ENCODE peak calls at places on chromosomes 4 and X, in nine cellular contexts. Q is psoas muscle; O is CD8-positive, alpha-beta memory T cell; A is aorta; J is effector memory CD4-positive, alpha-beta T cell; L is right cardiac atrium; N is heart left ventricle; X is spleen; Z is heart right ventricle. B is an unnamed sample.

GRCh38 chr4:122341906-122342305 is 36.9 kb upstream of the ADAD1 start:
- DNase-seq in N (no peak), Z (no peak), O (no peak), L (no peak), X (no peak), Q (peak; percentile 35), J (no peak), A (no peak), B (no peak)

GRCh38 chr4:170051402-170051801 is 25.2 kb upstream of the MFAP3L start:
- DNase-seq in J (no peak), A (no peak), L (no peak), Z (no peak), X (no peak), O (no peak), Q (no peak), N (no peak), B (no peak)

GRCh38 chr4:139922625-139923024 is 231.4 kb downstream of the MAML3 start:
- DNase-seq in X (no peak), Z (no peak), N (peak; percentile 31), Q (no peak), L (no peak), A (no peak), J (no peak), O (no peak), B (no peak)

GRCh38 chr4:86898562-86898961 is 6.3 kb upstream of the C4orf36 start:
- DNase-seq in N (no peak), X (no peak), L (no peak), A (no peak), O (no peak), Q (no peak), J (no peak), Z (no peak), B (no peak)

GRCh38 chrX:1592128-1592862 is 891 bp downstream of the AKAP17A start:
- DNase-seq in O (peak; percentile 16), X (peak; percentile 90), Q (no peak), A (peak; percentile 49), J (no peak), Z (no peak), L (no peak), N (no peak), B (peak; percentile 72)

GRCh38 chr4:600850-601515 is 24.4 kb upstream of the PDE6B start:
- DNase-seq in Z (no peak), A (no peak), L (no peak), Q (no peak), O (no peak), N (no peak), J (no peak), X (peak; percentile 42), B (no peak)

GRCh38 chr4:89482248-89482647 is 174.6 kb upstream of the GPRIN3 start:
- DNase-seq in A (no peak), O (no peak), Q (no peak), Z (no peak), N (no peak), L (no peak), J (no peak), X (no peak), B (no peak)

GRCh38 chr4:74217365-74217764 is 59.4 kb downstream of the MTHFD2L start:
- DNase-seq in Z (no peak), Q (no peak), N (no peak), O (no peak), X (no peak), J (no peak), L (no peak), A (no peak), B (no peak)

GRCh38 chr4:184370711-184371389 is 103.5 kb downstream of the IRF2 start:
- DNase-seq in X (no peak), A (no peak), N (no peak), Z (no peak), J (no peak), L (no peak), Q (no peak), O (no peak), B (no peak)

GRCh38 chrX:53263597-53264094 is 17.7 kb downstream of the IQSEC2 start:
- DNase-seq in A (no peak), X (peak; percentile 54), Q (no peak), O (no peak), L (no peak), N (no peak), J (no peak), Z (no peak), B (no peak)

GRCh38 chr4:186032259-186032658 is 36.7 kb upstream of the TLR3 start:
- DNase-seq in O (no peak), L (no peak), Z (no peak), J (no peak), A (no peak), N (no peak), Q (no peak), X (no peak), B (no peak)

GRCh38 chr4:186029731-186030421 is 39.1 kb upstream of the TLR3 start:
- DNase-seq in Q (peak; percentile 84), Z (peak; percentile 81), A (peak; percentile 92), O (no peak), L (peak; percentile 94), N (peak; percentile 82), J (no peak), X (no peak), B (peak; percentile 71)

GRCh38 chr4:186030795-186031194 is 38.2 kb upstream of the TLR3 start:
- DNase-seq in J (no peak), Z (no peak), X (no peak), A (no peak), N (no peak), Q (no peak), L (no peak), O (no peak), B (no peak)

GRCh38 chr4:186037182-186037581 is 31.8 kb upstream of the TLR3 start:
- DNase-seq in N (no peak), O (no peak), Q (no peak), J (no peak), A (no peak), X (no peak), Z (no peak), L (no peak), B (no peak)

DNA sequence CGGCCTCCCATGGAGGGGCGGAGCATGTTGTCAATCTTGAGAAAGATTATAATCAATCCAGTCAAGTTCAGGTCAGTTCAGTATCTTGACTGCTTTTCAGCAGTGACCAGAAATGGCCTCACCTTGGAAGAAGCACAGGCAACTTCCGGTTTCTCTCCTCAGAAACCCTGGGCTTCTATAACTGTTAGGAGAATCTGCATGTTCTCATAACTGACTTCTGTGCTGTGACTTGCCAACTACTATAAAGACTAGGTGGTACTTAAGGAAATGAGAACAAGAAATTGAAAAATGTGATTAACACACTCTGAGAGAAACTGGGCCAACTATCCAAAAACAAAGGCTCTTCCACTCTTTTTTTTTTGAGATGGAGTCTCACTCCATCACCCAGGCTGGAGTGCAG is 35.9 kb upstream of the TLR3 start:
- DNase-seq in N (no peak), Z (no peak), J (no peak), A (no peak), Q (no peak), X (no peak), O (no peak), L (no peak), B (no peak)
- H3K9me3 ChIP-seq in N (no peaks in the 10 kb centered on the region), Z (no peaks in the 10 kb centered on the region), J (no peaks in the 10 kb centered on the region), A (no peaks in the 10 kb centered on the region), Q (no peaks in the 10 kb centered on the region), X (peaks cover 6% of the 10 kb centered on the region), O (no peaks in the 10 kb centered on the region), L (no peaks in the 10 kb centered on the region), B (no peaks in the 10 kb centered on the region)

GRCh38 chr4:100492129-100492528 is 25.7 kb downstream of the EMCN start:
- DNase-seq in Z (no peak), A (no peak), J (no peak), Q (no peak), X (no peak), N (no peak), O (no peak), L (no peak), B (no peak)

GRCh38 chr4:100494166-100494565 is 23.7 kb downstream of the EMCN start:
- DNase-seq in X (no peak), L (no peak), A (no peak), N (no peak), Z (no peak), O (no peak), J (no peak), Q (no peak), B (no peak)

GRCh38 chr4:100497729-100498250 is 20.0 kb downstream of the EMCN start:
- DNase-seq in N (no peak), Q (no peak), O (no peak), L (no peak), A (no peak), X (no peak), Z (no peak), J (no peak), B (no peak)

GRCh38 chr4:100493756-100494155 is 24.1 kb downstream of the EMCN start:
- DNase-seq in J (no peak), O (no peak), N (no peak), Z (no peak), Q (no peak), A (no peak), X (no peak), L (no peak), B (no peak)

GRCh38 chr4:100495074-100495473 is 22.7 kb downstream of the EMCN start:
- DNase-seq in X (no peak), Z (no peak), O (no peak), Q (no peak), J (no peak), N (no peak), L (no peak), A (no peak), B (no peak)
- H3K27ac ChIP-seq in X (no peak overlapping the region), Z (no peak overlapping the region), O (no peak overlapping the region), Q (no peak overlapping the region), J (no peak overlapping the region), N (no peak overlapping the region), L (no peak overlapping the region), A (no peak overlapping the region), B (no peak overlapping the region)

GRCh38 chrX:72306851-72307645 is 1.3 kb upstream of the CITED1 start:
- DNase-seq in J (peak; percentile 2), O (peak; percentile 10), Z (peak; percentile 43), N (peak; percentile 40), Q (peak; percentile 69), A (peak; percentile 80), X (peak; percentile 88), L (peak; percentile 72), B (peak; percentile 73)
- H3K27me3 ChIP-seq in J (peaks cover 55% of the 10 kb centered on the region), O (peaks cover 23% of the 10 kb centered on the region), Z (peaks cover 6% of the 10 kb centered on the region), N (no peaks in the 10 kb centered on the region), Q (no peaks in the 10 kb centered on the region), A (no peaks in the 10 kb centered on the region), X (peaks cover 10% of the 10 kb centered on the region), L (no peaks in the 10 kb centered on the region), B (peaks cover 7% of the 10 kb centered on the region)

GRCh38 chrX:11329016-11329415 is 35.8 kb downstream of the AMELX start:
- DNase-seq in A (no peak), J (no peak), L (no peak), Z (no peak), X (no peak), O (no peak), N (no peak), Q (no peak), B (no peak)
- H3K9me3 ChIP-seq in A (no peaks in the 10 kb centered on the region), J (no peaks in the 10 kb centered on the region), L (no peaks in the 10 kb centered on the region), Z (no peaks in the 10 kb centered on the region), X (peaks cover 5% of the 10 kb centered on the region), O (no peaks in the 10 kb centered on the region), N (peaks cover 13% of the 10 kb centered on the region), Q (peaks cover 7% of the 10 kb centered on the region), B (no peaks in the 10 kb centered on the region)

B was measured in upper lobe of right lung.